ENCODE peak calls at places on chromosomes 4 and X, in nine cellular contexts. B is stomach, W is heart left ventricle, G is esophagus squamous epithelium, R is sigmoid colon, E is uterus, Q is prostate gland, D is body of pancreas, N is endothelial cell of umbilical vein. K is an unnamed sample.

GRCh38 chr4:3313556-3314228 is 20.9 kb downstream of the RGS12 start:
- DNase-seq in D (peak), Q (no peak), N (no peak), B (peak), G (no peak), E (no peak), R (no peak), W (peak), K (peak)

GRCh38 chr4:16809064-16809463 is 89.4 kb downstream of the LDB2 start:
- DNase-seq in G (no peak), Q (no peak), E (no peak), D (no peak), W (no peak), N (no peak), R (no peak), B (no peak), K (no peak)

GRCh38 chr4:21413807-21414370 is 534.7 kb downstream of the KCNIP4 start:
- DNase-seq in Q (no peak), G (no peak), N (no peak), R (no peak), B (no peak), E (no peak), D (no peak), W (no peak), K (no peak)

GRCh38 chr4:110950721-110951120 is 327.8 kb upstream of the PITX2 start:
- DNase-seq in D (no peak), W (no peak), N (no peak), R (no peak), G (no peak), Q (no peak), B (no peak), E (no peak), K (no peak)

GRCh38 chr4:175671491-175671934 is 140.6 kb downstream of the GPM6A start:
- DNase-seq in R (no peak), B (no peak), N (no peak), W (no peak), D (no peak), E (no peak), Q (no peak), G (no peak), K (no peak)

GRCh38 chr4:124025423-124025822 is 628.8 kb downstream of the SPRY1 start:
- DNase-seq in R (no peak), N (peak), B (no peak), W (no peak), D (no peak), E (no peak), G (no peak), Q (no peak), K (no peak)

GRCh38 chrX:85111347-85111746 is 107.7 kb downstream of the APOOL start:
- DNase-seq in D (no peak), R (no peak), N (peak), E (no peak), B (no peak), Q (no peak), G (no peak), W (no peak), K (no peak)

GRCh38 chr4:108036252-108036651 is 46.6 kb downstream of the HADH start:
- DNase-seq in N (no peak), R (no peak), Q (no peak), E (no peak), W (no peak), D (no peak), B (no peak), G (no peak), K (no peak)

GRCh38 chr4:48653217-48654014 is 126.7 kb downstream of the FRYL start:
- DNase-seq in N (no peak), B (no peak), D (peak), W (peak), E (no peak), G (no peak), R (peak), Q (no peak), K (no peak)

GRCh38 chrX:77484045-77484444 is 36.9 kb downstream of the FGF16 start:
- DNase-seq in Q (no peak), D (no peak), R (no peak), N (no peak), B (no peak), G (no peak), W (no peak), E (no peak), K (no peak)

GRCh38 chr4:8290701-8290970 is 21.1 kb downstream of the HTRA3 start:
- DNase-seq in R (peak), D (no peak), W (peak), Q (no peak), E (no peak), G (no peak), B (no peak), N (no peak), K (peak)

GRCh38 chrX:70168238-70169188 is 8.8 kb upstream of the DGAT2L6 start:
- DNase-seq in N (peak), E (peak), R (no peak), W (no peak), G (no peak), Q (no peak), D (no peak), B (no peak), K (no peak)

GRCh38 chr4:76948441-76949292 is 885 bp upstream of the SEPTIN11 start:
- DNase-seq in R (peak), E (peak), G (no peak), Q (peak), W (peak), D (peak), N (peak), B (peak), K (peak)

GRCh38 chrX:101823236-101823635 is 108.6 kb downstream of the ZMAT1 start:
- DNase-seq in D (no peak), E (no peak), R (no peak), G (no peak), W (no peak), Q (no peak), B (no peak), N (no peak), K (no peak)

GRCh38 chr4:155734065-155734464 is 24.8 kb upstream of the GUCY1B1 start:
- DNase-seq in B (no peak), D (no peak), R (no peak), G (no peak), Q (no peak), W (peak), E (no peak), N (no peak), K (no peak)

GRCh38 chr4:53371843-53372521 is 5.5 kb upstream of the FIP1L1 start:
- DNase-seq in Q (no peak), G (no peak), W (no peak), B (no peak), R (no peak), E (no peak), N (no peak), D (no peak), K (no peak)

GRCh38 chr4:126071346-126072333 is 756.9 kb downstream of the FAT4 start:
- DNase-seq in B (peak), R (no peak), D (peak), G (no peak), E (no peak), N (peak), Q (peak), W (no peak), K (no peak)

GRCh38 chr4:55004831-55005230 is 120.6 kb downstream of the KDR start:
- DNase-seq in D (peak), Q (no peak), B (no peak), R (no peak), E (no peak), N (no peak), G (no peak), W (no peak), K (no peak)

GRCh38 chr4:61210186-61210939 is 10.2 kb downstream of the ADGRL3 start:
- DNase-seq in E (no peak), R (no peak), G (no peak), W (no peak), B (no peak), N (no peak), D (no peak), Q (no peak), K (no peak)

GRCh38 chr4:41692717-41693345 is 55.7 kb downstream of the PHOX2B start:
- DNase-seq in G (no peak), Q (peak), R (peak), N (peak), B (peak), W (peak), E (peak), D (peak), K (no peak)

GRCh38 chrX:8815460-8816065 is 14.4 kb upstream of the FAM9A start:
- DNase-seq in D (peak), W (no peak), G (no peak), Q (peak), B (no peak), E (no peak), R (no peak), N (peak), K (no peak)

GRCh38 chr4:26510334-26510705 is 20.0 kb upstream of the CCKAR start:
- DNase-seq in W (no peak), G (no peak), E (no peak), R (no peak), D (no peak), N (no peak), Q (no peak), B (no peak), K (no peak)

GRCh38 chr4:24578364-24578763 is 6.0 kb downstream of the DHX15 start:
- DNase-seq in W (no peak), Q (no peak), E (no peak), D (no peak), G (no peak), B (no peak), R (no peak), N (no peak), K (no peak)

GRCh38 chrX:26037367-26037766 is 100.8 kb upstream of the MAGEB18 start:
- DNase-seq in R (no peak), Q (no peak), D (no peak), E (no peak), N (no peak), W (no peak), B (no peak), G (no peak), K (no peak)

GRCh38 chr4:110292994-110293744 is 94.8 kb upstream of the ELOVL6 start:
- DNase-seq in N (no peak), E (no peak), G (no peak), Q (no peak), D (no peak), R (no peak), W (no peak), B (no peak), K (no peak)

GRCh38 chrX:70754169-70754843 is 154.2 kb downstream of the TEX11 start:
- DNase-seq in N (no peak), R (no peak), Q (no peak), B (no peak), E (no peak), W (no peak), G (no peak), D (no peak), K (no peak)

GRCh38 chr4:113603926-113604325 is 157.6 kb downstream of the CAMK2D start:
- DNase-seq in R (no peak), W (no peak), D (no peak), Q (no peak), E (no peak), G (no peak), B (no peak), N (peak), K (no peak)

GRCh38 chrX:143058096-143058495 is 32.4 kb downstream of the SPANXN4 start:
- DNase-seq in B (no peak), E (no peak), Q (no peak), D (no peak), G (no peak), R (no peak), N (no peak), W (no peak), K (no peak)

DNA sequence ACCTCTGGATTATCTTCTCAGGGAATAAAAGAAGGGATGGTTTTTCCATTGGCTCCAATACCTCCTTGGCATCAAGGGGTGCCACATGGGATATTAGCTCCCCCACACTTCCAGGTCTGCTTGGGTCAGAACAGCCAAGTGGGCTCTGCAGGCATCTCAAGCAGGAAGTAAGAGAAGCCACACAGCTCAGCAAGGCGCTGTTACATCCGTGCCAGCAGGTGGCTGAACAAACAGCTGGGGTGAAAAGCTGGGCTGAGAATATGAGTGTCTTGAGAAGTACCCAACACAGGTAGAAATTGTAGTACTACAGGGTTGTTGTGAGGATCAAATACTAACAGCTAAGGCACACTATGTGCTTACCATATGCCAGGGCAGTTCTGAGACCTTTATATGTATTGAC is 76.7 kb upstream of the TMEM150C start:
- DNase-seq in E (no peak), R (no peak), D (no peak), G (no peak), B (no peak), Q (no peak), W (no peak), N (no peak), K (no peak)
- TF ChIP-seq CTCF in E (no peak), R (no peak), D (no peak), G (no peak), B (no peak), Q (no peak), W (no peak), N (no peak), K (no peak)

GRCh38 chr4:168928875-168929274 is 81.2 kb downstream of the CBR4 start:
- DNase-seq in E (no peak), Q (no peak), R (no peak), G (no peak), N (no peak), W (no peak), D (no peak), B (no peak), K (no peak)

GRCh38 chr4:168932138-168932537 is 77.9 kb downstream of the CBR4 start:
- DNase-seq in D (no peak), W (no peak), R (no peak), E (no peak), Q (no peak), G (no peak), B (no peak), N (no peak), K (no peak)

GRCh38 chr4:168931215-168931650 is 78.8 kb downstream of the CBR4 start:
- DNase-seq in R (peak), B (no peak), E (no peak), G (no peak), W (no peak), D (no peak), N (no peak), Q (no peak), K (no peak)

GRCh38 chr4:168928346-168928745 is 81.7 kb downstream of the CBR4 start:
- DNase-seq in B (no peak), N (no peak), Q (no peak), W (no peak), E (no peak), G (no peak), R (no peak), D (no peak), K (no peak)

GRCh38 chr4:168930413-168931196 is 79.5 kb downstream of the CBR4 start:
- DNase-seq in R (no peak), W (no peak), D (no peak), Q (no peak), B (no peak), G (no peak), E (no peak), N (no peak), K (no peak)
- TF ChIP-seq POLR2A in R (no peak), W (peak), D (no peak), Q (no peak), B (no peak), G (no peak), E (no peak), N (no peak), K (no peak)

GRCh38 chr4:85763207-85763606 is 288.3 kb downstream of the ARHGAP24 start:
- DNase-seq in Q (no peak), W (no peak), B (no peak), R (no peak), D (no peak), N (peak), E (no peak), G (no peak), K (no peak)

GRCh38 chr4:85761803-85762202 is 286.9 kb downstream of the ARHGAP24 start:
- DNase-seq in B (peak), R (peak), G (no peak), D (peak), E (no peak), Q (no peak), N (peak), W (peak), K (no peak)

GRCh38 chr4:85759392-85759791 is 284.4 kb downstream of the ARHGAP24 start:
- DNase-seq in D (no peak), B (no peak), R (no peak), G (no peak), E (no peak), W (no peak), Q (no peak), N (no peak), K (no peak)

GRCh38 chr4:85760521-85760920 is 285.6 kb downstream of the ARHGAP24 start:
- DNase-seq in N (peak), Q (no peak), G (no peak), E (no peak), R (no peak), B (no peak), W (no peak), D (no peak), K (no peak)

DNA sequence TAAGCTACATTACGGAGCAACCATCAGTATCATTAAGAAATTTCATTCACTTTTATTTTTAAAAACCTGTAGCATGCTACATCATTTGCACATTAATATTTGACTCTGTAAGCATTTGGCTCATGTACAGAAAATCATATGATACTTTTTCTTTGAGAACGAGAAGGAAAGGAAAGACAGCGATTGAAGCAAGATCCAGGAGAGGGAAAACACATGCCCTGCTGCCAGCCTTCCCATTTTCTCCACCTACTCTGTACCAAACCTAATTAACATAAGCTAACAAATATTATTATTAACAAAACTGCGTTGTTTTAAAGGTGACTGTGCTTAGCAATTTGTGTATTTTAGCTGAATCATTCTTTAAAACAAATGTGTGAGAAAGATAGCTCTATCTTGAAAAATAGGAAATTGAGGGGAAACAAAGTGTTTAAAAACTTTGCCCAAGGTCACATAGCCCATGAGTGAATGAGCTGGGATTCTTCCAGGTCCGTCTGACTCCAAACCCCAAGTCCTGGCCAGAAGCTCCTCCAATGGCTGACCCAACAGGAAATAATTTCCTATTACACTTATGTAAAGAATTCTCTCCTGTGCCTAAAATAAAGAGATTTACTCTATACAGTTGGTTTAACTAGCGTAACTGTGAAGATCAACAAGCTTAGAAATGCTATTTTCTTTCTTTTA is 287.4 kb downstream of the ARHGAP24 start:
- DNase-seq in R (no peak), W (no peak), Q (no peak), B (peak), N (peak), G (no peak), D (peak), E (no peak), K (no peak)
- TF ChIP-seq CTCF in R (no peak), W (no peak), Q (no peak), B (no peak), N (no peak), G (no peak), D (no peak), E (no peak), K (no peak)

GRCh38 chr4:182448281-182449151 is 205.3 kb downstream of the TENM3 start:
- DNase-seq in B (peak), Q (peak), W (peak), R (peak), G (peak), E (peak), D (peak), N (peak), K (peak)
- TF ChIP-seq POLR2A in B (no peak), Q (no peak), W (peak), R (no peak), G (peak), E (peak), D (peak), N (no peak), K (no peak)

DNA sequence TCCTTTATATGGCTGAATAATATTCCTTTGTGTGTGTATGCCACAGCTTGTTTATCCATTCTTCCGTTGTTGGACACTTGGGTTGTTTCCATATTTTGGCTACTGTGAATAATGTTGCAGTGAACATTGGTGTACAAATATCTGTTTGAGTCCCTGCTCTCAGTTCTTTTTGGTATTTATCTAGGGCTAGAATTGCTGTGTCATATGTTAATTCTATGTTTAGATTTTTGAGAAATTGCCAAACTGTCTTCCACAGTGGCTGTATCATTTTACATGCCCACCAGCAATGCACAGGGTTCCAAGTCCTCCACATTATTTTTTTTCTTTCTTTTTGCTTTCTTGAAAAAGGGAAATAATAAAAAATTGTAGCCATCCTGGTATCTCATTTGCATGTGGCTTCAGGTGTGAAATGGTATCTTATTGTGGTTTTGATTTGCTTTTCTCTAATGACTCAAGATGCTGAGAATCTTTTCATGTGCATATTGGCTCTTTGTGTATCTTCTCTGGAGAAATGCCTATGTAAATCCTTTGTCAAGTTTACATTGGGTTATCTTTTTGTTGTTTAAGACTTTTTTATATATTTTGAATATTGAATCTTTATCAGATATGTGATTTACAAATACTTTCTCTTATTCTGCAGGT is 129.7 kb downstream of the RAPGEF2 start:
- DNase-seq in Q (no peak), G (no peak), N (no peak), W (no peak), D (no peak), R (no peak), B (no peak), E (no peak), K (no peak)
- TF ChIP-seq CTCF in Q (no peak), G (no peak), N (no peak), W (no peak), D (no peak), R (no peak), B (no peak), E (no peak), K (no peak)